ENCODE peak calls at places on chromosomes 1 and 21, in four cellular contexts. Z is GM12878, M is H1, U is HepG2. I is an unnamed sample. For H3K9me3, the result is how much of the 10 kb centered on the place peaks cover.

GRCh38 chr1:163509126-163509525 is 187.4 kb downstream of the NUF2 start:
- DNase-seq in Z (no peak), M (no peak), U (no peak), I (no peak)

GRCh38 chr1:234845836-234846235 is 235.9 kb upstream of the IRF2BP2 start:
- DNase-seq in M (no peak), U (no peak), Z (no peak), I (no peak)

GRCh38 chr21:27269646-27270045 is 302.8 kb upstream of the ADAMTS5 start:
- DNase-seq in U (no peak), M (no peak), Z (no peak), I (peak)

GRCh38 chr1:19310720-19311502 is 1.0 kb downstream of the AKR7A2 start:
- DNase-seq in Z (no peak), U (peak), M (no peak), I (no peak)

GRCh38 chr1:54812801-54813478 is 11.8 kb upstream of the TTC22 start:
- DNase-seq in Z (peak), U (no peak), M (no peak), I (no peak)

GRCh38 chr1:206834217-206834616 is 31.2 kb upstream of the IL20 start:
- DNase-seq in Z (no peak), U (no peak), M (no peak), I (no peak)

GRCh38 chr1:101365186-101365585 is 128.4 kb downstream of the S1PR1 start:
- DNase-seq in U (no peak), Z (no peak), M (no peak), I (no peak)

GRCh38 chr1:23692308-23692871 is 784 bp downstream of the RPL11 start:
- DNase-seq in M (no peak), Z (no peak), U (no peak), I (no peak)

GRCh38 chr1:157478030-157478429 is 74.3 kb downstream of the FCRL5 start:
- DNase-seq in Z (no peak), U (no peak), M (no peak), I (no peak)
- H3K9me3 ChIP-seq in Z (under half), U (under half), M (under half), I (under half)

GRCh38 chr1:218392717-218393116 is 47.6 kb downstream of the TGFB2 start:
- DNase-seq in M (no peak), Z (no peak), U (no peak), I (no peak)
- TF ChIP-seq SUZ12 in M (no peak), Z (no peak), U (no peak), I (no peak)

GRCh38 chr1:201593200-201593828 is 54.4 kb downstream of the NAV1 start:
- DNase-seq in M (no peak), Z (no peak), U (no peak), I (no peak)
- H3K9ac ChIP-seq in M (no peak), Z (no peak), U (no peak), I (no peak)

GRCh38 chr1:174206148-174206826 is 47.0 kb downstream of the RABGAP1L start:
- DNase-seq in M (no peak), Z (no peak), U (no peak), I (no peak)
- H3K9me3 ChIP-seq in M (under half), Z (under half), U (under half), I (under half)

DNA sequence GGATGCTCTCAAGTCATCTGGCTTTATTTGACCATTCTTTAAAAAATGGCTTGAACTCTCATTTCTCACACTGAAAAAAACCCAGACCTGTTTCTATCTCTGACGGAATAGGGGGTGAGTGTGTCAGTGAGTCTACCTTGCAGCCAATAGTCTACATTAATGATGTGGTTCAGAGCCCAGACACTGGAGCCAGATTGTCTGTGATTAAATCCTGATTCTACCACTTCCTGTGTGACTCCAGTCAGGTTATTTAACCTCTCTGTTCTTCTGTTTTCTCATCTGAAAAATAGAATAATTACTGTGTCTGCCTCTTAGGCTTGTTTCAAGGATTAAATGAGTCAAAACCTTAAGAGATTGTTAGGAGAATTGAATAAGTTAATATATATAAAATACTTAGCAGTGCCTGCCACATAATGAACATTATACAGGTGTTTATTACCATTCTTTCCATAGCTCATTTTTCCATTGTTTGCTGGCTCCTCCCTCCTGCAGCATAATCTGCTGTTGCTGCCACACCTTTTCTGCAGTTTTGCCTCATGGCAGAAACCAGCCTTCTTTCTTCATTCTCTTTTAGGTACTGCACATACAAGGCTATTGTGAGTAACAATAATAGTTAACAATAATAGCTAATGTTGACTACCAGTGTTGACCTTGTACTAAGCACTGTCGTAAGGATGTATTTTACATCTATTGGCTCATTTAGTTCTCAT is 157.6 kb upstream of the IVNS1ABP start:
- DNase-seq in U (no peak), M (no peak), Z (no peak), I (no peak)
- TF ChIP-seq SUZ12 in U (no peak), M (no peak), Z (no peak), I (no peak)

GRCh38 chr1:27535386-27535785 is 45.4 kb upstream of the WASF2 start:
- DNase-seq in M (no peak), U (no peak), Z (no peak), I (no peak)

GRCh38 chr1:27536004-27536757 is 46.2 kb upstream of the WASF2 start:
- DNase-seq in U (no peak), Z (no peak), M (no peak), I (no peak)

GRCh38 chr1:27539901-27540861 is 50.2 kb upstream of the WASF2 start:
- DNase-seq in M (no peak), U (no peak), Z (no peak), I (no peak)

GRCh38 chr1:27536767-27537166 is 46.8 kb upstream of the WASF2 start:
- DNase-seq in Z (no peak), M (no peak), U (no peak), I (peak)

GRCh38 chr1:27538793-27539192 is 48.8 kb upstream of the WASF2 start:
- DNase-seq in Z (no peak), U (no peak), M (no peak), I (no peak)
- H3K9ac ChIP-seq in Z (no peak), U (no peak), M (no peak), I (no peak)

GRCh38 chr1:152514715-152515453 is 602 bp downstream of the CRCT1 start:
- DNase-seq in U (no peak), M (no peak), Z (no peak), I (no peak)

GRCh38 chr1:152516082-152516481 is 1.8 kb downstream of the CRCT1 start:
- DNase-seq in Z (no peak), M (no peak), U (no peak), I (no peak)

GRCh38 chr1:152515454-152515823 is 1.2 kb downstream of the CRCT1 start:
- DNase-seq in M (no peak), U (no peak), Z (no peak), I (peak)

GRCh38 chr1:152519876-152520275 is 5.6 kb downstream of the CRCT1 start:
- DNase-seq in Z (no peak), U (no peak), M (no peak), I (no peak)

GRCh38 chr1:152517237-152517811 is 3.0 kb downstream of the CRCT1 start:
- DNase-seq in M (no peak), U (no peak), Z (no peak), I (no peak)
- H3K9me3 ChIP-seq in M (half or more), U (under half), Z (under half), I (under half)

GRCh38 chr1:218347316-218347712 is 2.2 kb downstream of the TGFB2 start:
- DNase-seq in Z (no peak), M (no peak), U (no peak), I (no peak)
- TF ChIP-seq SUZ12 in Z (no peak), M (no peak), U (no peak), I (no peak)

GRCh38 chr1:41876533-41877445 is 41.9 kb downstream of the HIVEP3 start:
- DNase-seq in M (no peak), U (no peak), Z (no peak), I (no peak)
- H3K9ac ChIP-seq in M (no peak), U (no peak), Z (peak), I (no peak)

GRCh38 chr1:99007366-99007765 is 2.7 kb upstream of the PLPPR5 start:
- DNase-seq in U (no peak), M (no peak), Z (no peak), I (no peak)

GRCh38 chr1:99005142-99005491 is 456 bp upstream of the PLPPR5 start:
- DNase-seq in M (no peak), Z (no peak), U (no peak), I (no peak)

GRCh38 chr1:99003911-99004269 is 771 bp downstream of the PLPPR5 start:
- DNase-seq in U (no peak), Z (no peak), M (no peak), I (no peak)

GRCh38 chr1:99004270-99005141 is at the start of gene PLPPR5:
- DNase-seq in Z (no peak), M (no peak), U (no peak), I (no peak)

GRCh38 chr1:99005537-99005942 is 879 bp upstream of the PLPPR5 start:
- DNase-seq in U (no peak), Z (no peak), M (no peak), I (no peak)
- H3K9me3 ChIP-seq in U (under half), Z (under half), M (under half), I (under half)